ENCODE peak calls at places on chromosomes 5 and 9, in nine cellular contexts. E is IMR-90; B is HS-5; G is activated naive CD4-positive, alpha-beta T cell; Y is T-helper 2 cell; T is skeletal muscle cell; I is Calu3; Q is dorsolateral prefrontal cortex; R is NCI-H1417. H is an unnamed sample.

GRCh38 chr5:57824047-57824446 is 341.4 kb upstream of the ACTBL2 start:
- DNase-seq in E (peak; percentile 91), I (peak; percentile 54), B (peak; percentile 90), Y (no peak), T (no peak), R (no peak), G (no peak), Q (no peak), H (no peak)

GRCh38 chr9:19049872-19050636 is 827 bp downstream of the RRAGA start:
- DNase-seq in Y (no peak), G (no peak), Q (peak; percentile 39), I (no peak), B (no peak), E (peak; percentile 54), T (no peak), R (no peak), H (peak; percentile 48)

GRCh38 chr9:100084734-100085133 is 14.1 kb downstream of the ERP44 start:
- DNase-seq in G (no peak), T (no peak), B (no peak), Q (no peak), E (no peak), I (no peak), R (no peak), Y (no peak), H (no peak)

GRCh38 chr9:77469515-77470197 is 178.5 kb downstream of the GNA14 start:
- DNase-seq in B (peak; percentile 37), T (peak; percentile 28), R (no peak), Y (no peak), Q (no peak), E (no peak), G (no peak), I (no peak), H (peak; percentile 41)

GRCh38 chr5:401216-402034 is 41.6 kb upstream of the EXOC3 start:
- DNase-seq in Y (no peak), T (no peak), E (no peak), B (no peak), I (no peak), R (no peak), G (no peak), Q (no peak), H (no peak)

GRCh38 chr5:131709043-131709442 is 74.0 kb upstream of the RAPGEF6 start:
- DNase-seq in B (no peak), E (no peak), R (no peak), I (no peak), Y (no peak), T (no peak), G (no peak), Q (no peak), H (no peak)

GRCh38 chr5:138035605-138036537 is 3.0 kb upstream of the FAM13B start:
- DNase-seq in B (peak; percentile 64), Q (peak; percentile 78), R (peak; percentile 80), G (peak; percentile 3), T (peak; percentile 58), I (peak; percentile 80), Y (peak; percentile 51), E (peak; percentile 87), H (peak; percentile 93)

GRCh38 chr5:143314664-143315063 is 88.8 kb downstream of the NR3C1 start:
- DNase-seq in T (peak; percentile 62), G (no peak), Y (no peak), Q (no peak), E (peak; percentile 89), I (no peak), R (no peak), B (peak; percentile 49), H (peak; percentile 70)

GRCh38 chr9:127826253-127826913 is 23.7 kb downstream of the FPGS start:
- DNase-seq in T (no peak), Y (no peak), Q (no peak), I (no peak), B (no peak), E (no peak), G (no peak), R (no peak), H (no peak)

GRCh38 chr9:70111641-70112236 is 68.1 kb downstream of the MAMDC2 start:
- DNase-seq in I (peak; percentile 8), B (no peak), Q (no peak), Y (no peak), E (peak; percentile 29), R (no peak), T (no peak), G (no peak), H (no peak)

GRCh38 chr9:133875131-133875530 is 117.0 kb downstream of the VAV2 start:
- DNase-seq in B (no peak), I (no peak), R (no peak), Q (no peak), E (no peak), G (no peak), T (no peak), Y (no peak), H (no peak)

GRCh38 chr5:141757402-141757801 is 75.4 kb upstream of the ARAP3 start:
- DNase-seq in Q (peak; percentile 51), R (no peak), E (peak; percentile 41), Y (no peak), I (peak; percentile 75), T (no peak), G (no peak), B (no peak), H (peak; percentile 58)

GRCh38 chr5:154618696-154619095 is 136.5 kb upstream of the LARP1 start:
- DNase-seq in B (peak; percentile 5), E (no peak), G (no peak), T (no peak), Y (no peak), Q (no peak), R (no peak), I (no peak), H (no peak)

GRCh38 chr5:142548739-142549275 is 137.1 kb downstream of the FGF1 start:
- DNase-seq in R (peak; percentile 63), Y (no peak), E (peak; percentile 97), Q (peak; percentile 69), I (peak; percentile 90), T (peak; percentile 90), G (no peak), B (peak; percentile 80), H (peak; percentile 99)

GRCh38 chr5:58922392-58923171 is 339.7 kb downstream of the RAB3C start:
- DNase-seq in Y (no peak), I (no peak), E (peak; percentile 6), Q (peak; percentile 58), G (no peak), R (no peak), B (no peak), T (peak; percentile 29), H (no peak)

GRCh38 chr9:122371851-122372250 is 1.0 kb downstream of the PTGS1 start:
- DNase-seq in R (no peak), E (no peak), B (no peak), G (no peak), Q (no peak), I (no peak), T (no peak), Y (no peak), H (no peak)

GRCh38 chr5:1215320-1216096 is 9.7 kb upstream of the SLC6A18 start:
- DNase-seq in Y (no peak), R (no peak), B (no peak), T (no peak), I (no peak), E (no peak), G (no peak), Q (no peak), H (no peak)

GRCh38 chr9:16442622-16443021 is 427.8 kb downstream of the BNC2 start:
- DNase-seq in G (no peak), Q (no peak), B (no peak), I (peak; percentile 33), Y (no peak), E (peak; percentile 58), T (peak; percentile 23), R (no peak), H (peak; percentile 62)

GRCh38 chr5:177550120-177550519 is 4.2 kb downstream of the FAM193B start:
- DNase-seq in T (no peak), Q (no peak), R (no peak), I (no peak), G (no peak), B (no peak), E (no peak), Y (no peak), H (no peak)

GRCh38 chr9:79975471-79976316 is 403.9 kb downstream of the TLE4 start:
- DNase-seq in R (no peak), G (no peak), E (no peak), T (no peak), Y (no peak), B (no peak), Q (peak; percentile 18), I (no peak), H (no peak)

GRCh38 chr9:80892703-80893102 is 796.6 kb downstream of the TLE1 start:
- DNase-seq in Y (no peak), B (no peak), G (no peak), T (no peak), R (no peak), Q (no peak), E (peak; percentile 42), I (no peak), H (no peak)

GRCh38 chr9:98310752-98311392 is 55.4 kb upstream of the TBC1D2 start:
- DNase-seq in Y (no peak), B (no peak), T (no peak), Q (no peak), G (no peak), R (no peak), I (no peak), E (peak; percentile 72), H (no peak)

GRCh38 chr9:114027901-114028465 is 50.1 kb downstream of the AMBP start:
- DNase-seq in Y (no peak), R (no peak), G (no peak), I (no peak), E (no peak), Q (no peak), T (no peak), B (no peak), H (no peak)

GRCh38 chr9:122397749-122398148 is 26.9 kb downstream of the PTGS1 start:
- DNase-seq in E (no peak), Y (no peak), Q (no peak), B (no peak), G (no peak), I (no peak), R (no peak), T (no peak), H (no peak)

GRCh38 chr5:16418471-16418922 is 47.1 kb downstream of the ZNF622 start:
- DNase-seq in E (no peak), T (no peak), Q (no peak), B (no peak), R (no peak), G (no peak), Y (no peak), I (no peak), H (no peak)

GRCh38 chr9:128056887-128057723 is 10.0 kb downstream of the NAIF1 start:
- DNase-seq in G (no peak), Y (no peak), E (peak; percentile 18), B (no peak), Q (no peak), T (no peak), R (no peak), I (no peak), H (no peak)

GRCh38 chr5:141872496-141873356 is 5.5 kb downstream of the PCDH1 start:
- DNase-seq in Q (no peak), T (no peak), I (no peak), E (no peak), R (no peak), B (no peak), G (no peak), Y (no peak), H (peak; percentile 24)

GRCh38 chr9:136546697-136547481 is 1.0 kb upstream of the NOTCH1 start:
- DNase-seq in Y (peak; percentile 32), Q (no peak), E (peak; percentile 35), I (peak; percentile 44), T (no peak), G (peak; percentile 31), R (no peak), B (no peak), H (no peak)

GRCh38 chr5:55437452-55437851 is 97.3 kb downstream of the PLPP1 start:
- DNase-seq in Q (no peak), Y (no peak), G (no peak), I (no peak), T (no peak), E (no peak), B (no peak), R (no peak), H (peak; percentile 16)

GRCh38 chr5:147051193-147051592 is 172.6 kb upstream of the PPP2R2B start:
- DNase-seq in Q (no peak), R (no peak), T (peak; percentile 9), E (no peak), Y (no peak), B (no peak), G (no peak), I (no peak), H (peak; percentile 1)

GRCh38 chr5:101991486-101991885 is 304.6 kb downstream of the SLCO4C1 start:
- DNase-seq in T (no peak), E (no peak), Y (no peak), R (peak; percentile 7), G (no peak), Q (no peak), B (no peak), I (no peak), H (no peak)